ENCODE peak calls at places on chromosomes 4 and X, in six cellular contexts. One of them, this sample, is unnamed.

GRCh38 chr4:111020961-111021360 is 398.1 kb upstream of the PITX2 start:
- DNase-seq in left lung: no peak
- DNase-seq in fibroblast of mammary gland: no peak
- DNase-seq in esophagus squamous epithelium: no peak
- DNase-seq in Panc1: no peak
- DNase-seq in A549: no peak
- DNase-seq in this sample: no peak

GRCh38 chrX:103197721-103198306 is 17.1 kb upstream of the BEX4 start:
- DNase-seq in left lung: no peak
- DNase-seq in fibroblast of mammary gland: peak
- DNase-seq in esophagus squamous epithelium: no peak
- DNase-seq in Panc1: no peak
- DNase-seq in A549: no peak
- DNase-seq in this sample: peak

GRCh38 chrX:98299785-98300184 is 1416.1 kb downstream of the RPA4 start:
- DNase-seq in left lung: no peak
- DNase-seq in fibroblast of mammary gland: peak
- DNase-seq in esophagus squamous epithelium: no peak
- DNase-seq in Panc1: no peak
- DNase-seq in A549: no peak
- DNase-seq in this sample: no peak

GRCh38 chr4:85774000-85774399 is 299.1 kb downstream of the ARHGAP24 start:
- DNase-seq in left lung: no peak
- DNase-seq in fibroblast of mammary gland: no peak
- DNase-seq in esophagus squamous epithelium: no peak
- DNase-seq in Panc1: no peak
- DNase-seq in A549: no peak
- DNase-seq in this sample: no peak

GRCh38 chr4:89380980-89381379 is 73.4 kb upstream of the GPRIN3 start:
- DNase-seq in left lung: no peak
- DNase-seq in fibroblast of mammary gland: no peak
- DNase-seq in esophagus squamous epithelium: no peak
- DNase-seq in Panc1: no peak
- DNase-seq in A549: no peak
- DNase-seq in this sample: no peak

GRCh38 chrX:314781-315595 is 3.6 kb downstream of the GTPBP6 start:
- DNase-seq in left lung: peak
- DNase-seq in fibroblast of mammary gland: no peak
- DNase-seq in esophagus squamous epithelium: no peak
- DNase-seq in Panc1: no peak
- DNase-seq in A549: no peak
- DNase-seq in this sample: no peak

GRCh38 chr4:179196511-179196910 is 1754.3 kb upstream of the AGA start:
- DNase-seq in left lung: no peak
- DNase-seq in fibroblast of mammary gland: no peak
- DNase-seq in esophagus squamous epithelium: no peak
- DNase-seq in Panc1: no peak
- DNase-seq in A549: no peak
- DNase-seq in this sample: no peak

GRCh38 chr4:150769845-150770244 is 187.9 kb downstream of the MAB21L2 start:
- DNase-seq in left lung: no peak
- DNase-seq in fibroblast of mammary gland: peak
- DNase-seq in esophagus squamous epithelium: no peak
- DNase-seq in Panc1: no peak
- DNase-seq in A549: no peak
- DNase-seq in this sample: no peak

GRCh38 chrX:124346064-124346876 is at the start of gene SH2D1A:
- DNase-seq in left lung: no peak
- DNase-seq in fibroblast of mammary gland: no peak
- DNase-seq in esophagus squamous epithelium: no peak
- DNase-seq in Panc1: no peak
- DNase-seq in A549: no peak
- DNase-seq in this sample: no peak

GRCh38 chr4:77817304-77818076 is 1.7 kb downstream of the CNOT6L start:
- DNase-seq in left lung: no peak
- DNase-seq in fibroblast of mammary gland: peak
- DNase-seq in esophagus squamous epithelium: no peak
- DNase-seq in Panc1: no peak
- DNase-seq in A549: no peak
- DNase-seq in this sample: peak

GRCh38 chrX:12811658-12812057 is 20.4 kb downstream of the PRPS2 start:
- DNase-seq in left lung: no peak
- DNase-seq in fibroblast of mammary gland: no peak
- DNase-seq in esophagus squamous epithelium: no peak
- DNase-seq in Panc1: no peak
- DNase-seq in A549: no peak
- DNase-seq in this sample: no peak

GRCh38 chrX:103362504-103362903 is 6.2 kb downstream of the TCEAL9 start:
- DNase-seq in left lung: no peak
- DNase-seq in fibroblast of mammary gland: peak
- DNase-seq in esophagus squamous epithelium: no peak
- DNase-seq in Panc1: no peak
- DNase-seq in A549: peak
- DNase-seq in this sample: no peak

GRCh38 chr4:101349346-101350064 is 2.2 kb upstream of the PPP3CA start:
- DNase-seq in left lung: peak
- DNase-seq in fibroblast of mammary gland: peak
- DNase-seq in esophagus squamous epithelium: no peak
- DNase-seq in Panc1: no peak
- DNase-seq in A549: no peak
- DNase-seq in this sample: no peak

GRCh38 chr4:26141916-26142638 is 178.7 kb upstream of the RBPJ start:
- DNase-seq in left lung: no peak
- DNase-seq in fibroblast of mammary gland: peak
- DNase-seq in esophagus squamous epithelium: no peak
- DNase-seq in Panc1: no peak
- DNase-seq in A549: no peak
- DNase-seq in this sample: peak

GRCh38 chrX:38986586-38986985 is 185.3 kb downstream of the MID1IP1 start:
- DNase-seq in left lung: no peak
- DNase-seq in fibroblast of mammary gland: no peak
- DNase-seq in esophagus squamous epithelium: no peak
- DNase-seq in Panc1: no peak
- DNase-seq in A549: no peak
- DNase-seq in this sample: no peak

GRCh38 chr4:169117591-169118081 is 107.6 kb upstream of the CBR4 start:
- DNase-seq in left lung: no peak
- DNase-seq in fibroblast of mammary gland: peak
- DNase-seq in esophagus squamous epithelium: no peak
- DNase-seq in Panc1: no peak
- DNase-seq in A549: no peak
- DNase-seq in this sample: peak

GRCh38 chrX:20606831-20607230 is 340.1 kb upstream of the RPS6KA3 start:
- DNase-seq in left lung: no peak
- DNase-seq in fibroblast of mammary gland: no peak
- DNase-seq in esophagus squamous epithelium: no peak
- DNase-seq in Panc1: no peak
- DNase-seq in A549: no peak
- DNase-seq in this sample: no peak

GRCh38 chr4:25925486-25926201 is 11.6 kb downstream of the SMIM20 start:
- DNase-seq in left lung: no peak
- DNase-seq in fibroblast of mammary gland: peak
- DNase-seq in esophagus squamous epithelium: no peak
- DNase-seq in Panc1: no peak
- DNase-seq in A549: peak
- DNase-seq in this sample: peak

GRCh38 chr4:182449186-182449880 is 206.1 kb downstream of the TENM3 start:
- DNase-seq in left lung: no peak
- DNase-seq in fibroblast of mammary gland: peak
- DNase-seq in esophagus squamous epithelium: no peak
- DNase-seq in Panc1: no peak
- DNase-seq in A549: peak
- DNase-seq in this sample: peak

GRCh38 chrX:39819921-39820849 is 277.6 kb downstream of the BCOR start:
- DNase-seq in left lung: no peak
- DNase-seq in fibroblast of mammary gland: no peak
- DNase-seq in esophagus squamous epithelium: no peak
- DNase-seq in Panc1: no peak
- DNase-seq in A549: no peak
- DNase-seq in this sample: peak

GRCh38 chrX:149151805-149152757 is 353.0 kb downstream of the IDS start:
- DNase-seq in left lung: no peak
- DNase-seq in fibroblast of mammary gland: peak
- DNase-seq in esophagus squamous epithelium: no peak
- DNase-seq in Panc1: no peak
- DNase-seq in A549: no peak
- DNase-seq in this sample: peak

GRCh38 chr4:19651481-19651880 is 600.2 kb upstream of the SLIT2 start:
- DNase-seq in left lung: no peak
- DNase-seq in fibroblast of mammary gland: peak
- DNase-seq in esophagus squamous epithelium: no peak
- DNase-seq in Panc1: no peak
- DNase-seq in A549: no peak
- DNase-seq in this sample: no peak

GRCh38 chrX:74774988-74775387 is 150.3 kb downstream of the NEXMIF start:
- DNase-seq in left lung: no peak
- DNase-seq in fibroblast of mammary gland: no peak
- DNase-seq in esophagus squamous epithelium: no peak
- DNase-seq in Panc1: no peak
- DNase-seq in A549: no peak
- DNase-seq in this sample: no peak

GRCh38 chrX:107716045-107716684 is 59.4 kb downstream of the TSC22D3 start:
- DNase-seq in left lung: peak
- DNase-seq in fibroblast of mammary gland: no peak
- DNase-seq in esophagus squamous epithelium: no peak
- DNase-seq in Panc1: no peak
- DNase-seq in A549: peak
- DNase-seq in this sample: no peak

GRCh38 chr4:128757712-128758111 is 51.8 kb upstream of the JADE1 start:
- DNase-seq in left lung: no peak
- DNase-seq in fibroblast of mammary gland: no peak
- DNase-seq in esophagus squamous epithelium: no peak
- DNase-seq in Panc1: no peak
- DNase-seq in A549: no peak
- DNase-seq in this sample: peak

GRCh38 chr4:1041147-1041935 is 29.9 kb downstream of the FGFRL1 start:
- DNase-seq in left lung: peak
- DNase-seq in fibroblast of mammary gland: peak
- DNase-seq in esophagus squamous epithelium: no peak
- DNase-seq in Panc1: no peak
- DNase-seq in A549: no peak
- DNase-seq in this sample: peak

GRCh38 chrX:131081772-131082755 is 23.9 kb downstream of the ARHGAP36 start:
- DNase-seq in left lung: no peak
- DNase-seq in fibroblast of mammary gland: no peak
- DNase-seq in esophagus squamous epithelium: no peak
- DNase-seq in Panc1: no peak
- DNase-seq in A549: no peak
- DNase-seq in this sample: no peak

DNA sequence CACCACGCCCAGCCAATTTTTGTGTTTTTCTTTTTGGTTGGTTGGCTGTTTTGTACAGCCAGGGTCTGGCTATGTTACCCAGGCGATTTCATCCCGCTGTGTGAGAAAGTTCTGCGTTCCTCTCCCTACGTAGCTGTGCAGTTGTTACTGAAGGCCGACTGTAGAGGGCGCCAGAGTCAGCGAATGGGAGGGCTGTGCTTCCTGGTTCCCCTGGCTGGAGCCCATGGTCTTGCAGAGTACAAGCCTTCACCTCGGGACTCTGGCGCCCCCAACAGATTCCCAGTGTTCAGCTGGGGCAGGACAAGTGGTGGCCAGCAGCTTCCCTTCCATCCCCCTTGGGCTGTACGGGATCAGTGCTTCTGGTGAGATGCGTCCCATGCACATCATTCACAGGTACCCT is 5.6 kb upstream of the CT45A1 start:
- DNase-seq in left lung: no peak
- DNase-seq in fibroblast of mammary gland: peak
- DNase-seq in esophagus squamous epithelium: no peak
- DNase-seq in Panc1: no peak
- DNase-seq in A549: peak
- DNase-seq in this sample: peak
- TF ChIP-seq CTCF in left lung: no peak
- TF ChIP-seq CTCF in fibroblast of mammary gland: no peak
- TF ChIP-seq CTCF in esophagus squamous epithelium: no peak
- TF ChIP-seq CTCF in Panc1: peak
- TF ChIP-seq CTCF in A549: no peak
- TF ChIP-seq CTCF in this sample: peak

GRCh38 chr4:53450773-53451172 is 73.3 kb downstream of the FIP1L1 start:
- DNase-seq in left lung: no peak
- DNase-seq in fibroblast of mammary gland: peak
- DNase-seq in esophagus squamous epithelium: no peak
- DNase-seq in Panc1: no peak
- DNase-seq in A549: no peak
- DNase-seq in this sample: peak

GRCh38 chr4:53455766-53456165 is 78.3 kb downstream of the FIP1L1 start:
- DNase-seq in left lung: no peak
- DNase-seq in fibroblast of mammary gland: peak
- DNase-seq in esophagus squamous epithelium: no peak
- DNase-seq in Panc1: no peak
- DNase-seq in A549: no peak
- DNase-seq in this sample: no peak

GRCh38 chr4:53456178-53456577 is 78.7 kb downstream of the FIP1L1 start:
- DNase-seq in left lung: no peak
- DNase-seq in fibroblast of mammary gland: no peak
- DNase-seq in esophagus squamous epithelium: no peak
- DNase-seq in Panc1: no peak
- DNase-seq in A549: no peak
- DNase-seq in this sample: no peak

GRCh38 chr4:53453385-53453784 is 75.9 kb downstream of the FIP1L1 start:
- DNase-seq in left lung: no peak
- DNase-seq in fibroblast of mammary gland: peak
- DNase-seq in esophagus squamous epithelium: no peak
- DNase-seq in Panc1: no peak
- DNase-seq in A549: no peak
- DNase-seq in this sample: no peak
- TF ChIP-seq CTCF in left lung: no peak
- TF ChIP-seq CTCF in fibroblast of mammary gland: no peak
- TF ChIP-seq CTCF in esophagus squamous epithelium: no peak
- TF ChIP-seq CTCF in Panc1: no peak
- TF ChIP-seq CTCF in A549: no peak
- TF ChIP-seq CTCF in this sample: no peak

GRCh38 chr4:21517460-21517859 is 431.1 kb downstream of the KCNIP4 start:
- DNase-seq in left lung: no peak
- DNase-seq in fibroblast of mammary gland: no peak
- DNase-seq in esophagus squamous epithelium: no peak
- DNase-seq in Panc1: no peak
- DNase-seq in A549: no peak
- DNase-seq in this sample: no peak

GRCh38 chr4:21507439-21507838 is 441.1 kb downstream of the KCNIP4 start:
- DNase-seq in left lung: no peak
- DNase-seq in fibroblast of mammary gland: peak
- DNase-seq in esophagus squamous epithelium: no peak
- DNase-seq in Panc1: no peak
- DNase-seq in A549: no peak
- DNase-seq in this sample: peak

GRCh38 chr4:21514022-21514421 is 434.6 kb downstream of the KCNIP4 start:
- DNase-seq in left lung: no peak
- DNase-seq in fibroblast of mammary gland: no peak
- DNase-seq in esophagus squamous epithelium: no peak
- DNase-seq in Panc1: no peak
- DNase-seq in A549: no peak
- DNase-seq in this sample: no peak

GRCh38 chr4:21512351-21512750 is 436.2 kb downstream of the KCNIP4 start:
- DNase-seq in left lung: no peak
- DNase-seq in fibroblast of mammary gland: peak
- DNase-seq in esophagus squamous epithelium: no peak
- DNase-seq in Panc1: no peak
- DNase-seq in A549: peak
- DNase-seq in this sample: peak
- TF ChIP-seq CTCF in left lung: no peak
- TF ChIP-seq CTCF in fibroblast of mammary gland: peak
- TF ChIP-seq CTCF in esophagus squamous epithelium: no peak
- TF ChIP-seq CTCF in Panc1: peak
- TF ChIP-seq CTCF in A549: peak
- TF ChIP-seq CTCF in this sample: peak

GRCh38 chr4:21469438-21470032 is 479.0 kb downstream of the KCNIP4 start:
- DNase-seq in left lung: no peak
- DNase-seq in fibroblast of mammary gland: peak
- DNase-seq in esophagus squamous epithelium: no peak
- DNase-seq in Panc1: peak
- DNase-seq in A549: peak
- DNase-seq in this sample: peak
- TF ChIP-seq CTCF in left lung: peak
- TF ChIP-seq CTCF in fibroblast of mammary gland: peak
- TF ChIP-seq CTCF in esophagus squamous epithelium: peak
- TF ChIP-seq CTCF in Panc1: peak
- TF ChIP-seq CTCF in A549: no peak
- TF ChIP-seq CTCF in this sample: peak